ENCODE peak calls at places on chromosomes 2 and 18, in ten cellular contexts. S is CD4-positive, alpha-beta memory T cell; E is foreskin keratinocyte; P is sigmoid colon; N is left ventricle myocardium inferior; W is OCI-LY7; H is CD8-positive, alpha-beta memory T cell; I is heart right ventricle; A is brain microvascular endothelial cell; J is esophagus squamous epithelium. D is an unnamed sample.

GRCh38 chr2:21198637-21199036 is 74.9 kb downstream of the TDRD15 start:
- DNase-seq in S (no peak), E (no peak), P (no peak), N (no peak), W (no peak), H (no peak), I (no peak), A (no peak), J (no peak), D (no peak)

GRCh38 chr2:86392873-86393272 is 48.3 kb upstream of the KDM3A start:
- DNase-seq in S (no peak), E (no peak), P (no peak), N (peak; percentile 33), W (no peak), H (no peak), I (no peak), A (no peak), J (no peak), D (no peak)

GRCh38 chr2:160365691-160366367 is 127.8 kb downstream of the RBMS1 start:
- DNase-seq in S (no peak), E (no peak), P (peak; percentile 81), N (peak; percentile 82), W (no peak), H (no peak), I (peak; percentile 59), A (no peak), J (no peak), D (no peak)

GRCh38 chr18:33960393-33960792 is 264.3 kb downstream of the NOL4 start:
- DNase-seq in S (no peak), E (peak; percentile 2), P (no peak), N (no peak), W (no peak), H (no peak), I (no peak), A (no peak), J (no peak), D (no peak)

GRCh38 chr2:174722942-174723598 is 41.2 kb downstream of the CHRNA1 start:
- DNase-seq in S (no peak), E (no peak), P (no peak), N (no peak), W (no peak), H (no peak), I (no peak), A (no peak), J (no peak), D (no peak)

GRCh38 chr2:215548714-215549113 is 112.8 kb upstream of the FN1 start:
- DNase-seq in S (no peak), E (peak; percentile 72), P (no peak), N (no peak), W (no peak), H (no peak), I (no peak), A (peak; percentile 80), J (no peak), D (no peak)

GRCh38 chr2:102057502-102058292 is 65.9 kb downstream of the IL1R2 start:
- DNase-seq in S (no peak), E (no peak), P (no peak), N (no peak), W (no peak), H (no peak), I (peak; percentile 50), A (no peak), J (no peak), D (no peak)

GRCh38 chr2:121944072-121944829 is 188.8 kb downstream of the TSN start:
- DNase-seq in S (no peak), E (peak; percentile 84), P (no peak), N (no peak), W (no peak), H (no peak), I (no peak), A (peak; percentile 72), J (no peak), D (no peak)

GRCh38 chr2:201532686-201533304 is 81.3 kb downstream of the STRADB start:
- DNase-seq in S (no peak), E (peak; percentile 86), P (no peak), N (no peak), W (no peak), H (no peak), I (no peak), A (peak; percentile 89), J (no peak), D (no peak)

GRCh38 chr2:109339519-109339991 is 210.6 kb downstream of the SH3RF3 start:
- DNase-seq in S (no peak), E (no peak), P (no peak), N (no peak), W (no peak), H (no peak), I (no peak), A (peak; percentile 22), J (no peak), D (peak; percentile 60)

GRCh38 chr18:11728247-11728646 is 39.2 kb downstream of the GNAL start:
- DNase-seq in S (no peak), E (no peak), P (no peak), N (no peak), W (peak; percentile 41), H (no peak), I (no peak), A (peak; percentile 15), J (no peak), D (no peak)

GRCh38 chr2:83068706-83069105 is 1390.4 kb downstream of the SUCLG1 start:
- DNase-seq in S (no peak), E (peak; percentile 62), P (no peak), N (no peak), W (no peak), H (no peak), I (no peak), A (peak; percentile 25), J (no peak), D (no peak)

GRCh38 chr2:106097370-106098000 is 96.6 kb downstream of the UXS1 start:
- DNase-seq in S (no peak), E (no peak), P (no peak), N (no peak), W (no peak), H (peak; percentile 69), I (no peak), A (no peak), J (no peak), D (no peak)

GRCh38 chr18:22188551-22189267 is 19.3 kb downstream of the GATA6 start:
- DNase-seq in S (no peak), E (no peak), P (no peak), N (peak; percentile 52), W (no peak), H (no peak), I (no peak), A (no peak), J (no peak), D (no peak)

GRCh38 chr18:10213526-10213925 is 240.9 kb upstream of the APCDD1 start:
- DNase-seq in S (no peak), E (peak; percentile 22), P (no peak), N (no peak), W (peak; percentile 73), H (no peak), I (no peak), A (peak; percentile 6), J (no peak), D (no peak)

DNA sequence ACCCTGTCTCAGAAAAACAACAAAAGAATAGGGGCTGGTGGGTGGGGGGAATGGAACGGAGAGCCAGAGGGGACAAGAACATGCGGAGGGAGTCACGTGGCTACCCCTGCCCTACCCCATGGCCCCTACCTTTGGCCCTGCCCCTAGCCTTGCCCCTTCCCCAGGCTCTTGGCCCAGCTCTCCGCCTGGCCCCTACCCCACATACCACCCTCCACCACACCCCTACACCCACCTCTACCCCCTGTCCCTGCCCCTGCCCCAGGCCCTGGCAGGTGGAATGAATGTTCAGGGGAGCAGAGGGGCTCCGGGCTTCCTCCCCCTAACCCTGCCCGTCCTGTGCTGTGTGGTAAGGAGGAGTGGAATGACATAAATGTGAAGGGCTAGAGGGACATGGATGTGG is 15.1 kb downstream of the BIN1 start:
- DNase-seq in S (no peak), E (no peak), P (no peak), N (no peak), W (no peak), H (no peak), I (no peak), A (no peak), J (no peak), D (no peak)
- H3K27ac ChIP-seq in S (no peak overlapping the region), E (no peak overlapping the region), P (no peak overlapping the region), N (no peak overlapping the region), W (no peak overlapping the region), H (no peak overlapping the region), I (no peak overlapping the region), A (no peak overlapping the region), J (no peak overlapping the region), D (no peak overlapping the region)

GRCh38 chr2:219551863-219552381 is 8.1 kb downstream of the TMEM198 start:
- DNase-seq in S (peak; percentile 31), E (peak; percentile 51), P (no peak), N (no peak), W (no peak), H (peak; percentile 26), I (no peak), A (no peak), J (no peak), D (no peak)
- H3K27ac ChIP-seq in S (no peak overlapping the region), E (no peak overlapping the region), P (peak overlapping the region; percentile 78), N (peak overlapping the region; percentile 3), W (peak overlapping the region; percentile 46), H (no peak overlapping the region), I (no peak overlapping the region), A (no peak overlapping the region), J (peak overlapping the region; percentile 86), D (no peak overlapping the region)

DNA sequence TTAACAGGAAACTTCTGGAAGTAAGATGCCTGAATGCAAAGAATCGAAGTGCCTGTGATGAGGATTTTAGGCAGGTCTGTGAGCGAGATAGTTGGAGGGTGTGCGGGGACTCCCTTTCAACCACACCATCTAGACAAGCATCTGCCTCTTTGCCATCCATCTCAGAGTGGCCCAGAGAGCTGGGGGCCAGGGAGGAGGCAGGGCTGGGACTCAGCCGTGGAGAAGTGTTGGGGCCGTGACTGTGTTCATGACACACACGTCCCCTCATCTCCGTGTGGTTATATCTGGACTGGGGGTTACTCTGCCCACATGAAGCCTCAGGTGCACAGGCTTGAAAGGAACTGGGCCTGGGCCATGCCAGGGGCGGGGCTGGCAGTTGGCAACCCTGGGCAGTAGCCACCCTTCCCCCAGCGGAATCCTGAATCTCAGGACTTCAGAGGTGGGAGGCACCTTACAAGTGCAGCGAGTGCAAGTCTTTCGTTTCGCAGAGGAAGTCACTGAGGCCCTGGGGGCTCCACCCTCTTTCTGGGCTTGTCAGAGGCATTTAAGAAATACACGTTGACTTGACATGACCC is 112.5 kb downstream of the SLC4A3 start:
- DNase-seq in S (no peak), E (no peak), P (no peak), N (no peak), W (no peak), H (no peak), I (no peak), A (no peak), J (no peak), D (no peak)
- H3K27ac ChIP-seq in S (no peak overlapping the region), E (no peak overlapping the region), P (no peak overlapping the region), N (no peak overlapping the region), W (no peak overlapping the region), H (no peak overlapping the region), I (no peak overlapping the region), A (no peak overlapping the region), J (no peak overlapping the region), D (no peak overlapping the region)

GRCh38 chr2:75500633-75501032 is 60.1 kb downstream of the EVA1A start:
- DNase-seq in S (no peak), E (peak; percentile 39), P (no peak), N (no peak), W (no peak), H (no peak), I (no peak), A (no peak), J (no peak), D (no peak)
- H3K27ac ChIP-seq in S (no peak overlapping the region), E (no peak overlapping the region), P (no peak overlapping the region), N (no peak overlapping the region), W (no peak overlapping the region), H (no peak overlapping the region), I (no peak overlapping the region), A (no peak overlapping the region), J (no peak overlapping the region), D (no peak overlapping the region)

D was measured in left lung.